ENCODE peak calls at places on chromosomes 5 and 9, in eight cellular contexts. U is WTC11, D is A549, O is K562, K is H1, I is endothelial cell of umbilical vein, W is SK-N-SH, Q is HepG2. N is an unnamed sample.
A peak's percentile ranks its signal among the peaks of the same experiment; 100 is the strongest.

GRCh38 chr5:170562166-170562565 is 58.3 kb downstream of the KCNIP1 start:
- DNase-seq in I (no peak), W (no peak), O (no peak), Q (no peak), D (no peak), U (no peak), K (no peak), N (no peak)

GRCh38 chr9:107118873-107119272 is 164.2 kb upstream of the RAD23B start:
- DNase-seq in I (no peak), U (no peak), K (no peak), W (no peak), Q (no peak), D (no peak), O (no peak), N (no peak)

GRCh38 chr5:38743562-38743961 is 102.2 kb upstream of the OSMR start:
- DNase-seq in O (no peak), U (no peak), D (no peak), Q (no peak), K (no peak), I (no peak), W (no peak), N (no peak)

GRCh38 chr9:120702075-120702474 is 12.2 kb downstream of the MEGF9 start:
- DNase-seq in O (no peak), I (no peak), U (no peak), Q (peak; percentile 54), K (no peak), D (no peak), W (no peak), N (no peak)

GRCh38 chr9:2157277-2158105 is 142.3 kb downstream of the SMARCA2 start:
- DNase-seq in K (no peak), Q (no peak), D (peak; percentile 41), I (no peak), W (peak; percentile 23), U (no peak), O (no peak), N (peak; percentile 62)

GRCh38 chr5:7904170-7904569 is 35.2 kb downstream of the MTRR start:
- DNase-seq in U (no peak), K (no peak), D (peak; percentile 7), W (no peak), I (peak; percentile 41), O (no peak), Q (peak; percentile 5), N (no peak)

GRCh38 chr9:89663264-89663970 is 58.6 kb downstream of the GADD45G start:
- DNase-seq in W (no peak), D (no peak), U (no peak), Q (no peak), O (no peak), I (no peak), K (no peak), N (no peak)

GRCh38 chr5:142645456-142645855 is 40.4 kb downstream of the FGF1 start:
- DNase-seq in W (no peak), O (no peak), K (no peak), I (no peak), D (no peak), U (no peak), Q (no peak), N (no peak)

GRCh38 chr5:97575322-97575721 is 392.3 kb upstream of the RIOK2 start:
- DNase-seq in K (no peak), D (no peak), W (no peak), O (no peak), Q (no peak), I (no peak), U (no peak), N (no peak)

GRCh38 chr5:169408735-169409134 is 107.8 kb upstream of the SLIT3 start:
- DNase-seq in D (no peak), O (no peak), U (no peak), K (no peak), Q (no peak), W (no peak), I (no peak), N (no peak)

GRCh38 chr5:97498657-97499056 is 315.6 kb upstream of the RIOK2 start:
- DNase-seq in D (no peak), U (no peak), W (no peak), Q (no peak), K (no peak), O (no peak), I (peak; percentile 17), N (no peak)

GRCh38 chr5:168165221-168165965 is 126.1 kb upstream of the WWC1 start:
- DNase-seq in K (peak; percentile 61), Q (no peak), U (peak; percentile 44), W (no peak), D (no peak), I (no peak), O (no peak), N (no peak)

GRCh38 chr5:14917719-14918118 is 46.1 kb upstream of the ANKH start:
- DNase-seq in O (no peak), W (peak; percentile 44), D (no peak), Q (no peak), U (no peak), I (no peak), K (no peak), N (no peak)

GRCh38 chr9:99069532-99069931 is 35.4 kb upstream of the TGFBR1 start:
- DNase-seq in D (no peak), U (no peak), I (no peak), K (no peak), O (no peak), W (no peak), Q (no peak), N (no peak)

GRCh38 chr9:99069075-99069474 is 35.8 kb upstream of the TGFBR1 start:
- DNase-seq in I (peak; percentile 12), D (no peak), U (no peak), Q (no peak), K (no peak), O (no peak), W (no peak), N (no peak)

GRCh38 chr9:99073347-99073746 is 31.6 kb upstream of the TGFBR1 start:
- DNase-seq in Q (no peak), D (no peak), U (no peak), K (no peak), O (no peak), I (no peak), W (no peak), N (no peak)

GRCh38 chr9:99072040-99072394 is 32.9 kb upstream of the TGFBR1 start:
- DNase-seq in O (peak; percentile 71), U (no peak), K (no peak), Q (no peak), D (no peak), I (no peak), W (no peak), N (no peak)

GRCh38 chr9:99071313-99072039 is 33.4 kb upstream of the TGFBR1 start:
- DNase-seq in D (no peak), W (no peak), Q (no peak), K (no peak), O (no peak), I (peak; percentile 55), U (no peak), N (no peak)
- TF ChIP-seq MAX in D (no peak), W (no peak), Q (no peak), K (no peak), O (no peak), I (no peak), U (no peak), N (no peak)

GRCh38 chr9:763692-764091 is 77.8 kb upstream of the DMRT1 start:
- DNase-seq in O (no peak), D (no peak), I (no peak), K (no peak), W (no peak), U (no peak), Q (no peak), N (no peak)

GRCh38 chr9:764986-765385 is 76.5 kb upstream of the DMRT1 start:
- DNase-seq in I (no peak), U (no peak), Q (no peak), W (no peak), O (no peak), D (no peak), K (peak; percentile 26), N (no peak)

GRCh38 chr9:762217-762616 is 79.3 kb upstream of the DMRT1 start:
- DNase-seq in U (no peak), O (no peak), W (no peak), Q (no peak), D (no peak), I (no peak), K (peak; percentile 30), N (peak; percentile 87)

GRCh38 chr9:761793-762190 is 79.7 kb upstream of the DMRT1 start:
- DNase-seq in D (no peak), K (peak; percentile 29), Q (no peak), W (no peak), I (no peak), U (no peak), O (no peak), N (no peak)

DNA sequence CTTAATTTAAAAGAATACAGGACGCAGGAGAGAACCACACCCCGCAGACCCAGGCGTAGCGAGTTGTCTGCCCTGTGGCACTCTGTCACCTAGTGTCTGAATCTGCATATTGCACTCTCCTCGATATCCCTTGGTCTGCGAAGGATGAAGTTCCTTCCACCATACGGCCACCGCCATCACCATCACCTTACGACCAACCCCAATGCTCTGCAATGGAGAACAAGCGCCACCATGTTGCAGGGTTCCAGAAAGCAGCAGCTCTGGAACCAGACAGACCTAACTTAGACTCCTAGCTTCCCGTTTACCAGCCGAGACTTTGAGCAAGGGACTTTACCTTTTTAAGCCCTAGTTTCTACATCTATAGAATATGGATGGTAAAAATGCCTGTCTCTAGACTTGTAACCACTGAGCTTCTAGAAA is 77.4 kb upstream of the DMRT1 start:
- DNase-seq in O (peak; percentile 40), W (peak; percentile 21), D (peak; percentile 86), Q (peak; percentile 75), I (peak; percentile 90), K (peak; percentile 64), U (peak; percentile 75), N (peak; percentile 100)
- TF ChIP-seq MAX in O (no peak), W (no peak), D (peak; percentile 60), Q (no peak), I (no peak), K (no peak), U (no peak), N (peak; percentile 86)

DNA sequence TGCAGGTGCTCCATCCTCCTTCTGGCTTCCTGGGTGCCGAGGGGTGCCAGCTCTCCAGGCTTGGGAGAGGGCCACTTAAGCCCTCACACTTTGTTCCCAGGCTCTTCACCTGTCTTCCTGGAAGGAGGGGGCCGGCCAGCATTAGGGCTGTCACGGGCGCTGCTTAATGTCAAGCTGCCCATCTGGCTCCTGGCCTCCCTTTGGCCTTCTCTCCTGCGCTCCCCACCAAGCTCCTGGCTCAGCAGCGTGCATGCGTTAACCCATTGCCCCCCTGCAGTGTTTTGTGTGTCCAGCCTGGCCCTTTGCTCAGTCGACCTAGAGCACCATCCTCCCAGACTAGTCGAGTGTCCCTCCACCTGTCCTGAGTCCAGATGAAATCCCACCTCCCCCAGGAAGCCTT is 21.3 kb downstream of the NTNG2 start:
- DNase-seq in U (no peak), W (peak; percentile 65), K (no peak), O (no peak), Q (no peak), D (no peak), I (no peak), N (no peak)
- TF ChIP-seq MAX in U (no peak), W (no peak), K (no peak), O (no peak), Q (no peak), D (no peak), I (no peak), N (no peak)

DNA sequence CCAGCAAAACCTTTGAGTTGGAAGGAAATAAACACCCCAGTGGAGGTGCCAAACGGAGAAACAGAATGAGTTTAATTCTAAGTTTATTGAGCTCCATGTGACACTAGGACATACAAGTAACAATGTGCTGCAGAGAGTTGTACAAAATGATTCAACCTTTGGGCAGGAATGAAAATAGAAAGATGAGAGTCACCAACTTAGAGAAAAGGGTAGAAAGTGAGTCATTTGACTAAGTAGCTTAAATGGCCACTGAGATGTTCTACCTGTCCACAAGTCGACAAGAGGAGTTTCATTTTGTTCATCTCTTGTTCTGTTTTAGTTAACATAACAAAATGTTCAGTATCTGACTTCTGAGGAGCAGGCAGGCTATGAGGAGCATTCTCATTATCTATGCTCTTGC is 284.7 kb downstream of the NR2F1-AS1 start:
- DNase-seq in Q (no peak), W (no peak), K (no peak), I (peak; percentile 21), O (no peak), D (no peak), U (no peak), N (no peak)
- TF ChIP-seq MAX in Q (no peak), W (no peak), K (no peak), I (no peak), O (no peak), D (no peak), U (no peak), N (no peak)

N was measured in NB4.